ENCODE peak calls at places on chromosome X, in five cellular contexts. I, F, P, C and V are unnamed samples.

GRCh38 chrX:45172890-45173289 is 27.8 kb downstream of the DIPK2B start:
- DNase-seq in I (no peak), F (no peak), P (no peak), C (no peak), V (no peak)

GRCh38 chrX:11557120-11557519 is 108.6 kb downstream of the ARHGAP6 start:
- DNase-seq in I (no peak), F (no peak), P (no peak), C (no peak), V (no peak)

GRCh38 chrX:65745992-65746391 is 78.5 kb downstream of the MSN start:
- DNase-seq in I (no peak), F (no peak), P (no peak), C (no peak), V (no peak)

GRCh38 chrX:49204709-49205108 is 4.7 kb upstream of the SYP start:
- DNase-seq in I (no peak), F (no peak), P (no peak), C (no peak), V (no peak)

GRCh38 chrX:77900688-77901087 is 1.4 kb downstream of the COX7B start:
- DNase-seq in I (no peak), F (no peak), P (no peak), C (no peak), V (no peak)

GRCh38 chrX:129706395-129707072 is 32.2 kb upstream of the XPNPEP2 start:
- DNase-seq in I (no peak), F (no peak), P (no peak), C (no peak), V (peak; percentile 45)

GRCh38 chrX:143945171-143945570 is 61.3 kb downstream of the UBE2NL start:
- DNase-seq in I (no peak), F (no peak), P (no peak), C (no peak), V (no peak)

GRCh38 chrX:54808109-54808604 is 612 bp downstream of the MAGED2 start:
- DNase-seq in I (peak; percentile 87), F (peak; percentile 59), P (no peak), C (no peak), V (peak; percentile 58)

GRCh38 chrX:131060147-131060546 is 2.0 kb downstream of the ARHGAP36 start:
- DNase-seq in I (no peak), F (no peak), P (no peak), C (no peak), V (no peak)

GRCh38 chrX:19174401-19175025 is 52.2 kb upstream of the ADGRG2 start:
- DNase-seq in I (no peak), F (peak; percentile 15), P (no peak), C (no peak), V (no peak)

GRCh38 chrX:101057095-101057714 is 5.3 kb upstream of the TRMT2B start:
- DNase-seq in I (no peak), F (no peak), P (no peak), C (peak; percentile 32), V (no peak)

GRCh38 chrX:52424658-52425057 is 55.8 kb downstream of the XAGE2 start:
- DNase-seq in I (no peak), F (no peak), P (no peak), C (no peak), V (no peak)

GRCh38 chrX:133812382-133812781 is 173.0 kb downstream of the GPC3 start:
- DNase-seq in I (no peak), F (no peak), P (no peak), C (no peak), V (no peak)

GRCh38 chrX:33204889-33205288 is 6.5 kb downstream of the DMD start:
- DNase-seq in I (no peak), F (no peak), P (no peak), C (no peak), V (no peak)

GRCh38 chrX:110852180-110852579 is 56.6 kb upstream of the CHRDL1 start:
- DNase-seq in I (no peak), F (no peak), P (no peak), C (no peak), V (no peak)

GRCh38 chrX:94908171-94908570 is 1234.2 kb downstream of the FAM133A start:
- DNase-seq in I (no peak), F (no peak), P (no peak), C (no peak), V (no peak)

GRCh38 chrX:29788991-29789699 is 426.2 kb upstream of the MAGEB2 start:
- DNase-seq in I (no peak), F (no peak), P (no peak), C (no peak), V (no peak)

GRCh38 chrX:86171366-86171765 is 23.1 kb downstream of the DACH2 start:
- DNase-seq in I (no peak), F (no peak), P (no peak), C (no peak), V (no peak)
- TF ChIP-seq CTCF in I (no peak), F (no peak), P (no peak), C (peak; percentile 48), V (no peak)

GRCh38 chrX:107714196-107714811 is 61.3 kb downstream of the TSC22D3 start:
- DNase-seq in I (no peak), F (no peak), P (no peak), C (no peak), V (no peak)

GRCh38 chrX:107713205-107714195 is 62.1 kb downstream of the TSC22D3 start:
- DNase-seq in I (peak; percentile 62), F (no peak), P (no peak), C (no peak), V (no peak)

GRCh38 chrX:107710617-107711391 is 64.8 kb downstream of the TSC22D3 start:
- DNase-seq in I (peak; percentile 71), F (no peak), P (peak; percentile 92), C (peak; percentile 87), V (no peak)

GRCh38 chrX:107711521-107712041 is 64.0 kb downstream of the TSC22D3 start:
- DNase-seq in I (peak; percentile 41), F (no peak), P (no peak), C (no peak), V (no peak)

GRCh38 chrX:107712231-107713204 is 63.1 kb downstream of the TSC22D3 start:
- DNase-seq in I (peak; percentile 60), F (no peak), P (no peak), C (no peak), V (no peak)
- TF ChIP-seq EP300 in I (no peak), F (peak; percentile 97), P (no peak), C (no peak), V (no peak)

GRCh38 chrX:118976599-118977340 is 2.4 kb downstream of the LONRF3 start:
- DNase-seq in I (peak; percentile 45), F (no peak), P (no peak), C (no peak), V (peak; percentile 75)

GRCh38 chrX:118973389-118974087 is 880 bp upstream of the LONRF3 start:
- DNase-seq in I (peak; percentile 52), F (no peak), P (peak; percentile 57), C (no peak), V (no peak)

GRCh38 chrX:118974908-118975671 is 672 bp downstream of the LONRF3 start:
- DNase-seq in I (peak; percentile 47), F (no peak), P (peak; percentile 77), C (no peak), V (peak; percentile 68)

GRCh38 chrX:118975831-118976598 is 1.6 kb downstream of the LONRF3 start:
- DNase-seq in I (peak; percentile 91), F (peak; percentile 61), P (peak; percentile 92), C (no peak), V (peak; percentile 66)

GRCh38 chrX:118974088-118974907 is at the start of gene LONRF3:
- DNase-seq in I (peak; percentile 88), F (peak; percentile 72), P (peak; percentile 96), C (no peak), V (peak; percentile 73)
- H3K4me1 ChIP-seq in I (no peaks in the 10 kb centered on the region), F (peaks cover 12% of the 10 kb centered on the region), P (peaks cover 23% of the 10 kb centered on the region), C (no peaks in the 10 kb centered on the region), V (peaks cover 21% of the 10 kb centered on the region)

DNA sequence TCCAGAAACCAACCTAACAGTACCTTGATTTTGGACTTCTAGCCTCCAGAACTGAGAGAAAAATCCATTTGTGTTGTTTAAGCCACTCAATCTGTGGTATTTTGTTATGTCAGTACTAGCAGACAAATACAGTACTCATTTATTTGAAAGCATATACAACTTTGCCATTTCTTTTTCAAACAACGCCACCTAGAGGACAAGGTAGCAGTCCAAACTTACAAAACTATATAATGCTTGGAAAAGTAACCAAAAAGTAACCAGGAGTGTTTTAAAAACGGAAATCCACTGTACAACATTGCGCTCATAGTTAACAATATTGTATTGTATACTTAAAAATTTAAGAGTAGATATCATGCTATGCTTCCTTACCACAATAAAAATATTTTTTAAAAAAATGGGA is 37.0 kb upstream of the FGF13 start:
- DNase-seq in I (no peak), F (no peak), P (no peak), C (no peak), V (no peak)
- TF ChIP-seq CTCF in I (no peak), F (peak; percentile 20), P (peak; percentile 39), C (peak; percentile 47), V (peak; percentile 40)